ENCODE peak calls at places on chromosomes 11 and 22, in four cellular contexts. M is esophagus squamous epithelium; K is CD4-positive, alpha-beta T cell; S is mesendoderm. Q is an unnamed sample.

GRCh38 chr11:46345881-46346484 is 1.3 kb upstream of the DGKZ start:
- DNase-seq in M (no peak), K (no peak), S (no peak), Q (no peak)

GRCh38 chr22:26894362-26894761 is 237.0 kb downstream of the MIAT start:
- DNase-seq in M (no peak), K (no peak), S (no peak), Q (no peak)

GRCh38 chr11:2289350-2289749 is 12.4 kb downstream of the C11orf21 start:
- DNase-seq in M (no peak), K (no peak), S (no peak), Q (no peak)

GRCh38 chr11:32333335-32333991 is 101.9 kb downstream of the WT1 start:
- DNase-seq in M (no peak), K (no peak), S (peak), Q (no peak)

GRCh38 chr22:25749420-25750169 is 7.6 kb downstream of the MYO18B start:
- DNase-seq in M (no peak), K (no peak), S (no peak), Q (no peak)

GRCh38 chr11:69010964-69011623 is 2.0 kb downstream of the MRGPRF start:
- DNase-seq in M (no peak), K (no peak), S (peak), Q (no peak)

GRCh38 chr22:27680636-27681035 is 120.9 kb downstream of the MN1 start:
- DNase-seq in M (no peak), K (no peak), S (no peak), Q (no peak)

GRCh38 chr11:47569646-47570045 is 4.2 kb downstream of the PTPMT1 start:
- DNase-seq in M (no peak), K (no peak), S (no peak), Q (no peak)

GRCh38 chr22:20881231-20881630 is 22.4 kb downstream of the SNAP29 start:
- DNase-seq in M (no peak), K (no peak), S (no peak), Q (no peak)

GRCh38 chr11:93591247-93591898 is 48.2 kb upstream of the SMCO4 start:
- DNase-seq in M (no peak), K (no peak), S (peak), Q (no peak)

DNA sequence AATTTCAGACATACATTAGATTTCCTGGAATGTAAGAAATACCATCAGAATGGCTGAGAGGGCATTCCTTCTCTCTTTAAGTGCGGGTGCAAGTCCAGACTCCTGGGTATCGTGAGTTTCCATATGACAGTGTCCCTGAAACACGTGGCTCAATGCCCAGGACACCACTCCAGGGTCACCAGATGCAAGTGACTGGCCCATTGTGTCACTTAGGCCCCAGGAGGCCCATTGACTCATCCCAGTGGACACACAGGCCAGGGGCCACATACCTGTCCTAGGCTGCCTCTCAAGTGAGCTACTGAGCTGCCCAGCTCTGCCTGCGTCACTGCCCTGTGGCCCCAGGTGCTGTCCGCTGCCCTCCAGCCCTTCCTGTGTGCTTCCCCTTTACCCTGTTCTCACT is 18.5 kb downstream of the FBLN1 start:
- DNase-seq in M (no peak), K (no peak), S (no peak), Q (no peak)
- H3K27ac ChIP-seq in M (no peak), K (no peak), S (no peak), Q (no peak)

DNA sequence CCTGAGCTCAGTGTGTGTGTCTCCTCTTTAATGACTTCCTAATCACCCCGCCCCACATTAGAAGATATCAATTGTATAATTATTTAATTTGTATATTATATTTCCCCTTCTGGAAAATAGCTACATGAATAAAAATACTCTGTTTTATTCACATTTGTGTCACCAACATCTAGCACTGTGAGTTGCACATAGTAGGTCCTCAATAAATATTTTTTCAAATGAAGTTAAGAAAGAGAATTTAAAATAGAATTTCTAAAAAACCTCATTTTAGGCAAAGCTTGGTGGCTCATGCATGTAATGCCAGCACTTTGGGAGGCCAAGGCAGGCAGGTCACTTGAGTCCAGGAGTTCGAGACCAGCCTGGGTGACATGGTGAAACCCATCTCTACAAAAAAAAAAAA is 59.7 kb downstream of the FAM83F start:
- DNase-seq in M (no peak), K (no peak), S (no peak), Q (no peak)
- H3K27ac ChIP-seq in M (no peak), K (peak), S (no peak), Q (no peak)

DNA sequence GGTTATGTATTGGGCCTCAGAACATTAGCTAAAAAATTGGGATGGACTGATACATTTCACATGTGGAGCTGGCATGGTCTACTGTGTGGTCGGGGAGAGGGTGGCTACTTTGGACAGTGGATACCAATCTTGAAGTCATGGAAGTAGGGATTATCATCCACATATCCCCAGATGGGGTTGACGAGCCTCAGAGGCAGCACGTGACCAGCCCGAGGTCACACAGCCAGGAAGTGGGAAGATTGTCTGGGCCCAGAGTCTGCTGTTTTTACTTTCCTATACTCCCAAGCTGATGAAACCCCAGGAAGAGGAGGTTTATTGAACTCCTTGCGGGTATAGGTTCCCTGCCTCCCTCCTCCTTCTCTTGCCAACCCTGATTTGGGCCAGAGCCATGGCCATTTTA is 92.9 kb downstream of the FBXO7 start:
- DNase-seq in M (no peak), K (no peak), S (no peak), Q (no peak)
- H3K27ac ChIP-seq in M (no peak), K (no peak), S (no peak), Q (no peak)

GRCh38 chr11:88474655-88475054 is 137.1 kb upstream of the CTSC start:
- DNase-seq in M (no peak), K (no peak), S (no peak), Q (no peak)

GRCh38 chr11:88480217-88480616 is 142.7 kb upstream of the CTSC start:
- DNase-seq in M (no peak), K (no peak), S (no peak), Q (no peak)

GRCh38 chr11:88475991-88476418 is 138.5 kb upstream of the CTSC start:
- DNase-seq in M (no peak), K (no peak), S (no peak), Q (no peak)

GRCh38 chr11:88482871-88483301 is 145.3 kb upstream of the CTSC start:
- DNase-seq in M (no peak), K (no peak), S (no peak), Q (no peak)

GRCh38 chr11:88478136-88478785 is 140.7 kb upstream of the CTSC start:
- DNase-seq in M (no peak), K (no peak), S (no peak), Q (no peak)
- H3K27ac ChIP-seq in M (no peak), K (no peak), S (no peak), Q (no peak)

Q was measured in RWPE2.